ENCODE peak calls at places on chromosomes 3 and 15, in nine cellular contexts. O is esophagus squamous epithelium, M is gastrocnemius medialis, D is suprapubic skin, A is GM12891, H is stomach, T is body of pancreas, Y is heart left ventricle, U is HepG2. N is an unnamed sample.

GRCh38 chr3:14319654-14320182 is 82.7 kb upstream of the SLC6A6 start:
- DNase-seq in O (no peak), M (no peak), D (no peak), A (peak; percentile 67), H (peak; percentile 67), T (no peak), Y (no peak), U (peak; percentile 80), N (peak; percentile 84)

GRCh38 chr3:175208316-175208715 is 349.2 kb downstream of the NAALADL2 start:
- DNase-seq in O (no peak), M (no peak), D (no peak), A (no peak), H (no peak), T (no peak), Y (no peak), U (no peak), N (no peak)

GRCh38 chr3:59641169-59641914 is 591.5 kb upstream of the CFAP20DC start:
- DNase-seq in O (no peak), M (peak; percentile 16), D (no peak), A (no peak), H (no peak), T (peak; percentile 34), Y (no peak), U (no peak), N (no peak)

GRCh38 chr3:52317601-52318000 is 1.5 kb downstream of the DNAH1 start:
- DNase-seq in O (no peak), M (no peak), D (no peak), A (peak; percentile 88), H (peak; percentile 77), T (peak; percentile 55), Y (peak; percentile 82), U (no peak), N (no peak)

GRCh38 chr15:22873204-22873701 is 34.8 kb downstream of the NIPA2 start:
- DNase-seq in O (no peak), M (no peak), D (no peak), A (no peak), H (no peak), T (no peak), Y (no peak), U (no peak), N (peak; percentile 74)

GRCh38 chr15:58369261-58369699 is 62.5 kb upstream of the LIPC start:
- DNase-seq in O (no peak), M (no peak), D (no peak), A (no peak), H (no peak), T (no peak), Y (no peak), U (peak; percentile 30), N (no peak)

GRCh38 chr3:96869316-96869715 is 54.9 kb downstream of the EPHA6 start:
- DNase-seq in O (no peak), M (no peak), D (no peak), A (no peak), H (no peak), T (no peak), Y (no peak), U (no peak), N (no peak)

GRCh38 chr15:79673416-79674123 is 223.2 kb downstream of the MTHFS start:
- DNase-seq in O (no peak), M (no peak), D (no peak), A (peak; percentile 17), H (no peak), T (no peak), Y (no peak), U (no peak), N (no peak)

GRCh38 chr15:94282269-94283250 is 51.2 kb downstream of the MCTP2 start:
- DNase-seq in O (no peak), M (no peak), D (no peak), A (no peak), H (no peak), T (peak; percentile 58), Y (no peak), U (no peak), N (no peak)

GRCh38 chr15:38354321-38354929 is 99.5 kb upstream of the FAM98B start:
- DNase-seq in O (no peak), M (peak; percentile 5), D (no peak), A (no peak), H (peak; percentile 56), T (peak; percentile 64), Y (no peak), U (peak; percentile 60), N (peak; percentile 9)

DNA sequence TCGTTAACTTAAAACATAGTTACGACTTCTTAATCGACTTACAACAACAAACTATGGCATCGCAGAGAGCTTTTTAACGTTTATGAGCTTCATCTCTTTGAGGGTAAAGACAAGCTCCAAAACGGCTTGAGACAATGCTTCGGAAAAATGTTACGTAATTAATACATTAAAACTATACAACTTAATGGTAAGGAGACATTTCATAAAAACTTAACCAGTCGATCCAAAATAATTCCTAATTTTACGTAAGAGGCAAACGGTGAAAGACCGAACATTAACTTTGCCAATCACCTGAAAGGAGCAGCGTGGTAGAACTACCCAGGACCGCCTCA is 1.1 kb downstream of the NAA50 start:
- DNase-seq in O (no peak), M (no peak), D (no peak), A (no peak), H (no peak), T (no peak), Y (no peak), U (no peak), N (no peak)
- TF ChIP-seq POLR2A in O (no peak), M (no peak), D (no peak), A (no peak), H (no peak), T (no peak), Y (no peak), U (no peak), N (no peak)

GRCh38 chr3:193638833-193639232 is 45.8 kb downstream of the OPA1 start:
- DNase-seq in O (no peak), M (no peak), D (no peak), A (no peak), H (no peak), T (no peak), Y (no peak), U (no peak), N (no peak)

GRCh38 chr3:193640165-193640706 is 47.2 kb downstream of the OPA1 start:
- DNase-seq in O (no peak), M (no peak), D (no peak), A (no peak), H (no peak), T (no peak), Y (no peak), U (no peak), N (no peak)

GRCh38 chr3:193637831-193638230 is 44.8 kb downstream of the OPA1 start:
- DNase-seq in O (no peak), M (no peak), D (no peak), A (no peak), H (no peak), T (no peak), Y (no peak), U (no peak), N (no peak)

GRCh38 chr3:193641376-193641775 is 48.4 kb downstream of the OPA1 start:
- DNase-seq in O (no peak), M (no peak), D (no peak), A (no peak), H (no peak), T (no peak), Y (no peak), U (no peak), N (no peak)

DNA sequence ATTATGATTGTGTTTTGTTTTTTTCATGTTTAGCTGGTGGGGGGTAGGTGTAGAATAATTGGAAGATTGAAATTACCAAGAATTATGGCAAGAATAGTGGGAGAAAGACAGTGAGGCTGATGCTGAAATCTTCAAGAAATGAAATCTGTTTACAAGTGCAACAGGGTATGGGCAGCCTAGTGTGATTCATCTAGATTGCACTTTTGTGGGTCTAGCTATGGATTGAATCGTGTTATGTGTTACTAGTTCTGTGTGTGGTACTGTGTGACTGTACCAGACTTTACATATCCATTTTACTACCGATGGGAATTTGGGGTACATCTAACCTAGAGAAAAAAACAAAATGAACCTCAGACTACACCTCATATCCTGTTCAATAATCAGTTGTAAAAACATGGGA is 47.7 kb downstream of the OPA1 start:
- DNase-seq in O (no peak), M (no peak), D (no peak), A (no peak), H (no peak), T (no peak), Y (no peak), U (no peak), N (no peak)
- TF ChIP-seq POLR2A in O (no peak), M (no peak), D (no peak), A (no peak), H (no peak), T (no peak), Y (no peak), U (no peak), N (no peak)

GRCh38 chr15:74433592-74434259 is at the start of gene SEMA7A:
- DNase-seq in O (no peak), M (peak; percentile 62), D (no peak), A (peak; percentile 97), H (peak; percentile 83), T (peak; percentile 84), Y (peak; percentile 94), U (peak; percentile 64), N (peak; percentile 84)

GRCh38 chr15:74432968-74433591 is 678 bp downstream of the SEMA7A start:
- DNase-seq in O (no peak), M (no peak), D (no peak), A (no peak), H (no peak), T (no peak), Y (no peak), U (no peak), N (no peak)

GRCh38 chr15:74431116-74431515 is 2.6 kb downstream of the SEMA7A start:
- DNase-seq in O (no peak), M (no peak), D (no peak), A (no peak), H (no peak), T (no peak), Y (peak; percentile 1), U (no peak), N (no peak)

GRCh38 chr15:74431645-74432044 is 2.1 kb downstream of the SEMA7A start:
- DNase-seq in O (no peak), M (no peak), D (no peak), A (no peak), H (no peak), T (no peak), Y (no peak), U (no peak), N (no peak)

GRCh38 chr15:74432271-74432967 is 1.3 kb downstream of the SEMA7A start:
- DNase-seq in O (no peak), M (no peak), D (no peak), A (no peak), H (no peak), T (no peak), Y (no peak), U (no peak), N (no peak)
- TF ChIP-seq POLR2A in O (no peak), M (no peak), D (no peak), A (no peak), H (no peak), T (no peak), Y (no peak), U (no peak), N (no peak)

DNA sequence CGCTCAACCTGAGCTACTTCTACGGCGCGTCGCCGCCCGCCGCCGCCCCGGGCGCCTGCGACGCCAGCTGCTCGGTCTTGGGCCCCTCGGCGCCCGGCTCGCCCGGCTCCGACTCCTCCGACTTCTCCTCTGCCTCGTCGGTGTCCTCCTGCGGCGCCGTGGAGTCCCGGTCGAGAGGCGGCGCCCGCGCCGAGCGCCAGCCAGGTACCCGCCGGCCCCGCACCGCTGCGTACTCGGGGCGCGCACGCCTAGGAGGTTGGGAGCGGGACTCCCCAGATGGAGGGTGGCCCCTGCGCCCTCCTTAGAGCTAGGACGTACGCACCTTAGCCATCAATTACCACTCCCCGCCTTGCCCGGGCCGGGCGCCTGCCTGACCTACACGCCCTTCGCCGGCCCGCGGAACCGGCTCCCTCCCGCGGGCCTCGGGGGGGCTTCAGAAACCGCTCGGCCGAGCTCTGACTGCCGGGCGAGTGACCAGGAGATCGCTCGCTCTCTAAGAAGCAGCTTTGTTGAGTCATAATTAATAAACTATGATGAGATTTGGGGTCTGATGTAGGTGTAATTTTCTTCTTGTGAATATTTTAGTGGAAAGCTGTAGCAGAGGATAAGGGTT is 506 bp downstream of the NFKBIZ start:
- DNase-seq in O (peak; percentile 21), M (no peak), D (peak; percentile 85), A (no peak), H (peak; percentile 43), T (peak; percentile 55), Y (peak; percentile 80), U (no peak), N (no peak)
- TF ChIP-seq POLR2A in O (no peak), M (peak; percentile 61), D (no peak), A (no peak), H (no peak), T (peak; percentile 49), Y (no peak), U (no peak), N (no peak)

N was measured in H54.